ENCODE peak calls at places on chromosomes 11 and 22, in five cellular contexts. U, D, X, S and B are unnamed samples.
A peak's percentile ranks its signal among the peaks of the same experiment; 100 is the strongest.

GRCh38 chr22:48106715-48107259 is 1344.3 kb downstream of the TBC1D22A start:
- DNase-seq in U (no peak), D (no peak), X (no peak), S (no peak), B (no peak)

GRCh38 chr11:126411971-126412381 is 56.5 kb downstream of the ST3GAL4 start:
- DNase-seq in U (no peak), D (no peak), X (no peak), S (no peak), B (peak; percentile 60)

GRCh38 chr11:45881708-45882368 is 3.6 kb upstream of the MAPK8IP1 start:
- DNase-seq in U (no peak), D (no peak), X (no peak), S (no peak), B (no peak)

GRCh38 chr11:130165601-130166456 is 6.2 kb downstream of the ST14 start:
- DNase-seq in U (no peak), D (no peak), X (no peak), S (no peak), B (no peak)

GRCh38 chr11:69350040-69350439 is 56.1 kb downstream of the MYEOV start:
- DNase-seq in U (no peak), D (no peak), X (no peak), S (no peak), B (no peak)

GRCh38 chr11:65013130-65013691 is 749 bp upstream of the ARL2 start:
- DNase-seq in U (peak; percentile 93), D (peak; percentile 82), X (peak; percentile 93), S (no peak), B (peak; percentile 97)

GRCh38 chr22:39453765-39454378 is 2.9 kb upstream of the MGAT3 start:
- DNase-seq in U (no peak), D (peak; percentile 17), X (no peak), S (no peak), B (peak; percentile 77)

GRCh38 chr11:43943357-43943930 is 1.0 kb downstream of the C11orf96 start:
- DNase-seq in U (no peak), D (peak; percentile 17), X (no peak), S (no peak), B (peak; percentile 79)

GRCh38 chr11:8019671-8020597 is 32.8 kb downstream of the EIF3F start:
- DNase-seq in U (no peak), D (peak; percentile 40), X (no peak), S (no peak), B (peak; percentile 86)

GRCh38 chr11:68688881-68689280 is 4.5 kb downstream of the GAL start:
- DNase-seq in U (no peak), D (no peak), X (no peak), S (no peak), B (peak; percentile 19)

GRCh38 chr11:887589-887988 is 23.0 kb downstream of the CHID1 start:
- DNase-seq in U (no peak), D (no peak), X (no peak), S (no peak), B (no peak)

GRCh38 chr11:125933030-125933813 is 12.6 kb upstream of the VSIG10L2 start:
- DNase-seq in U (peak; percentile 10), D (no peak), X (no peak), S (no peak), B (peak; percentile 67)

GRCh38 chr11:57568330-57568766 is 876 bp upstream of the UBE2L6 start:
- DNase-seq in U (no peak), D (peak; percentile 67), X (peak; percentile 85), S (no peak), B (no peak)

GRCh38 chr22:30425616-30426394 is at the start of gene MTFP1:
- DNase-seq in U (peak; percentile 66), D (peak; percentile 62), X (peak; percentile 64), S (peak; percentile 52), B (peak; percentile 91)

GRCh38 chr11:3030289-3031070 is 26.7 kb downstream of the CARS1 start:
- DNase-seq in U (no peak), D (no peak), X (no peak), S (no peak), B (no peak)
- H3K36me3 ChIP-seq in U (peaks cover 91% of the 10 kb centered on the region), D (peaks cover 63% of the 10 kb centered on the region), X (peaks cover 13% of the 10 kb centered on the region), S (peaks cover 25% of the 10 kb centered on the region), B (peaks cover 43% of the 10 kb centered on the region)

GRCh38 chr11:122276221-122276620 is 160.2 kb upstream of the BLID start:
- DNase-seq in U (no peak), D (no peak), X (no peak), S (no peak), B (no peak)

GRCh38 chr11:122277553-122277952 is 161.5 kb upstream of the BLID start:
- DNase-seq in U (no peak), D (no peak), X (no peak), S (no peak), B (no peak)

GRCh38 chr11:122271747-122272146 is 155.7 kb upstream of the BLID start:
- DNase-seq in U (no peak), D (no peak), X (no peak), S (no peak), B (no peak)

GRCh38 chr11:122271167-122271566 is 155.2 kb upstream of the BLID start:
- DNase-seq in U (no peak), D (no peak), X (no peak), S (no peak), B (no peak)

GRCh38 chr11:122275513-122275912 is 159.5 kb upstream of the BLID start:
- DNase-seq in U (no peak), D (no peak), X (no peak), S (no peak), B (no peak)
- H3K36me3 ChIP-seq in U (no peaks in the 10 kb centered on the region), D (peaks cover 18% of the 10 kb centered on the region), X (no peaks in the 10 kb centered on the region), S (no peaks in the 10 kb centered on the region), B (no peaks in the 10 kb centered on the region)

DNA sequence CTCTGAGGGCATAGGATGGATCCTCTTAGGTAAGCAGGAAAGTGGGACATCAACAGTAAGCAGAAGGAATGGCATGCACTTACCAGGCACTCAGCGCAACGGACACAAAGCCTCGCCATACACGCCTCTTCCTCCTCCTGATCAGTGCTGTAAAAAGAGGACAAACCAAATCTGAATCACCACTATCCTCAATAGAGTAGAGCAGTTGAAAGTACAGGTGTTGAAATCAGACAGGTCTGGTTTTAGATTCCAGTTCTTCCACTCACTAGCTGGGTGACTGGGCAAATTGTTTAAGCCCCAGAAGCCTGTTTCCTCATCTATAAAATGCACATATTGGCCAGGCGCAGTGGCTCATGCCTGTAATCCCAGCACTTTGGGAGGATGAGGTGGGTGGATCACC is 8.6 kb upstream of the JAML start:
- DNase-seq in U (no peak), D (no peak), X (no peak), S (no peak), B (no peak)
- H3K36me3 ChIP-seq in U (peaks cover 34% of the 10 kb centered on the region), D (no peaks in the 10 kb centered on the region), X (no peaks in the 10 kb centered on the region), S (peaks cover 2% of the 10 kb centered on the region), B (no peaks in the 10 kb centered on the region)

GRCh38 chr11:35166369-35167360 is 27.7 kb downstream of the CD44 start:
- DNase-seq in U (no peak), D (peak; percentile 93), X (no peak), S (peak; percentile 51), B (no peak)
- H3K36me3 ChIP-seq in U (no peaks in the 10 kb centered on the region), D (peaks cover 28% of the 10 kb centered on the region), X (no peaks in the 10 kb centered on the region), S (no peaks in the 10 kb centered on the region), B (no peaks in the 10 kb centered on the region)